ENCODE peak calls at places on chromosomes 12 and 14, in nine cellular contexts. S, E, X, Y, W, H, F, D and P are unnamed samples.

GRCh38 chr14:64232944-64233343 is 61.2 kb downstream of the ESR2 start:
- DNase-seq in S (no peak), E (no peak), X (no peak), Y (no peak), W (no peak), H (no peak), F (peak), D (no peak), P (no peak)

GRCh38 chr12:44019118-44019517 is 183.2 kb downstream of the TMEM117 start:
- DNase-seq in S (no peak), E (no peak), X (no peak), Y (no peak), W (no peak), H (no peak), F (no peak), D (no peak), P (no peak)

GRCh38 chr14:61564623-61565091 is 130.7 kb upstream of the HIF1A start:
- DNase-seq in S (peak), E (peak), X (peak), Y (peak), W (no peak), H (peak), F (no peak), D (peak), P (peak)

GRCh38 chr14:61197416-61197815 is 83.7 kb downstream of the TMEM30B start:
- DNase-seq in S (no peak), E (no peak), X (no peak), Y (no peak), W (no peak), H (no peak), F (no peak), D (no peak), P (no peak)

GRCh38 chr12:9872743-9873142 is 3.6 kb upstream of the CLEC2B start:
- DNase-seq in S (no peak), E (no peak), X (no peak), Y (no peak), W (peak), H (peak), F (no peak), D (no peak), P (no peak)

GRCh38 chr12:19750116-19750644 is 310.9 kb downstream of the AEBP2 start:
- DNase-seq in S (no peak), E (no peak), X (peak), Y (peak), W (no peak), H (no peak), F (no peak), D (no peak), P (no peak)

GRCh38 chr14:93245764-93246420 is 38.8 kb downstream of the UBR7 start:
- DNase-seq in S (peak), E (peak), X (no peak), Y (no peak), W (no peak), H (no peak), F (no peak), D (no peak), P (no peak)

GRCh38 chr14:92122351-92122677 is 545 bp downstream of the CPSF2 start:
- DNase-seq in S (peak), E (peak), X (peak), Y (peak), W (no peak), H (no peak), F (peak), D (no peak), P (peak)

GRCh38 chr14:50342211-50343080 is 30.3 kb downstream of the DMAC2L start:
- DNase-seq in S (peak), E (peak), X (peak), Y (peak), W (peak), H (peak), F (no peak), D (peak), P (peak)

GRCh38 chr12:44717612-44718011 is 158.5 kb downstream of the NELL2 start:
- DNase-seq in S (no peak), E (no peak), X (no peak), Y (no peak), W (no peak), H (no peak), F (no peak), D (no peak), P (no peak)

GRCh38 chr12:62301799-62302133 is 41.6 kb downstream of the USP15 start:
- DNase-seq in S (no peak), E (no peak), X (no peak), Y (no peak), W (no peak), H (no peak), F (no peak), D (no peak), P (no peak)
- H3K4me2 ChIP-seq in S (no peak), E (no peak), X (no peak), Y (no peak), W (no peak), H (no peak), F (no peak), D (no peak), P (no peak)

GRCh38 chr12:103100226-103100866 is 142.9 kb downstream of the ASCL1 start:
- DNase-seq in S (no peak), E (no peak), X (no peak), Y (no peak), W (no peak), H (no peak), F (no peak), D (no peak), P (no peak)

GRCh38 chr12:103097496-103097895 is 140.0 kb downstream of the ASCL1 start:
- DNase-seq in S (no peak), E (no peak), X (no peak), Y (no peak), W (no peak), H (no peak), F (no peak), D (no peak), P (no peak)

GRCh38 chr12:103105971-103106597 is 148.6 kb downstream of the ASCL1 start:
- DNase-seq in S (no peak), E (no peak), X (no peak), Y (no peak), W (no peak), H (no peak), F (no peak), D (no peak), P (no peak)

GRCh38 chr12:103102225-103102744 is 144.8 kb downstream of the ASCL1 start:
- DNase-seq in S (no peak), E (no peak), X (no peak), Y (no peak), W (no peak), H (no peak), F (no peak), D (no peak), P (no peak)
- H3K4me2 ChIP-seq in S (no peak), E (no peak), X (no peak), Y (no peak), W (no peak), H (no peak), F (no peak), D (no peak), P (no peak)

GRCh38 chr14:34044666-34045306 is 93.9 kb upstream of the EGLN3 start:
- DNase-seq in S (no peak), E (no peak), X (no peak), Y (no peak), W (no peak), H (no peak), F (no peak), D (no peak), P (no peak)

GRCh38 chr14:34040765-34041164 is 89.9 kb upstream of the EGLN3 start:
- DNase-seq in S (no peak), E (no peak), X (no peak), Y (no peak), W (no peak), H (no peak), F (no peak), D (no peak), P (no peak)

GRCh38 chr14:34044373-34044637 is 93.4 kb upstream of the EGLN3 start:
- DNase-seq in S (no peak), E (no peak), X (no peak), Y (no peak), W (no peak), H (no peak), F (no peak), D (no peak), P (no peak)

GRCh38 chr14:34041220-34041619 is 90.3 kb upstream of the EGLN3 start:
- DNase-seq in S (no peak), E (no peak), X (no peak), Y (no peak), W (no peak), H (no peak), F (no peak), D (no peak), P (no peak)

DNA sequence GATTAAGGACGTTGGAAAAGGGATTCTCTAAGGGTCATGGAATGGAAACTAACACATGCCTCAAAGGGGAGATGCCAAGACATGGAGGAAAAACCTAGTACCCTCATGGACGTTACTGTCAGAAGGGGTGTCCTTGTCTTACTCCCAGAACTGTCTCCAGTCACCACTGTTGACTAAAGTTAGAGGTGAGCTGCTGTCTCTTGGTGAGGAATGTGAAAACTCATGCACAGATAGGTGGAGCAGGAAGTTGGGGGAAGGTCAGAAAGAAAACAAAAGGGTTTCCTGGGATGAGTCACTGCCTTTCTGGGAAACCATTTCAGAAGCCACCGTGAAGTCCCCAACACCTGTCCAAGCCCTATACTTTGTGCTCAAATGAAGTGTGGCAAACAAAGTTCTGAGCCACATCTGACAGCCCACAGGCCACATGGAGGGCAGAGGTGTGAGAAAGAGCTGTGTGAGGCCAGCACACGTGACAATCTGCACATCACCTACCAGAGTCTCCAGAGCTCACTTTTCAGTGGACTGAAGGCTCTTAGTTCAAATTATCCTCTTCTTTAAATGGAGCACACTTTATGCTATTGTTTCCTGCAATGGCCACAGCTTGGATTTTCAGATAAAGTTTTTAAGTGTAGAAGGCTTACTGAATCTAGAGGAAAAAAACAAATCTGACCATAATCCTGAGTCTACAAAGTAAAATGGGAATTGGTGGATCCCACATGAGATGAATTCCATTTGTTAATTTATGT is 92.9 kb upstream of the EGLN3 start:
- DNase-seq in S (peak), E (no peak), X (no peak), Y (no peak), W (peak), H (peak), F (no peak), D (peak), P (peak)
- H3K4me2 ChIP-seq in S (no peak), E (no peak), X (no peak), Y (no peak), W (no peak), H (peak), F (no peak), D (peak), P (peak)

GRCh38 chr14:100988411-100988900 is 84.9 kb upstream of the RTL1 start:
- DNase-seq in S (peak), E (peak), X (no peak), Y (no peak), W (no peak), H (peak), F (no peak), D (no peak), P (peak)

GRCh38 chr14:100994082-100994481 is 90.6 kb upstream of the RTL1 start:
- DNase-seq in S (peak), E (peak), X (no peak), Y (peak), W (no peak), H (peak), F (no peak), D (no peak), P (peak)

GRCh38 chr14:100988956-100989355 is 85.4 kb upstream of the RTL1 start:
- DNase-seq in S (no peak), E (no peak), X (no peak), Y (no peak), W (no peak), H (peak), F (no peak), D (no peak), P (no peak)

GRCh38 chr14:100988011-100988410 is 84.5 kb upstream of the RTL1 start:
- DNase-seq in S (peak), E (peak), X (no peak), Y (no peak), W (no peak), H (peak), F (no peak), D (no peak), P (peak)

DNA sequence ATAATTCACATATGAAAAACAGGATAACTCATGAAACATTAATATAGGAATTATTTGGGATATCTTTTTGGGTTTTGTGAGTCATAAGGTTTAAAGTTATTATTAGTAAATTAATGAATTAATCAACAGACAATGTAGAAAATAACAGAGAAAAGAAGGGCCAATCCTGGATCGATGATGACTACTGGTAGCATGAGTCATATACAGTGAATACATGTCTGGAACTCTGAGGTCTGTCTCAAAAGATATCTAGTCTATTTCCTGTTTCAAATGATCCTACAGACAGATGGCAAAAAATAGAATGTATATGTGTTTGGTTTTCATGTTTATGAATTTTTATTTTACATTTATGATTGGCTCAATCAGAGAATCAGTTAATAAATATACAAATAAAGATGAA is 86.4 kb upstream of the RTL1 start:
- DNase-seq in S (peak), E (peak), X (no peak), Y (no peak), W (no peak), H (peak), F (no peak), D (no peak), P (no peak)
- H3K4me2 ChIP-seq in S (no peak), E (no peak), X (no peak), Y (no peak), W (no peak), H (no peak), F (no peak), D (no peak), P (no peak)

GRCh38 chr14:37585971-37586759 is 8.9 kb downstream of the FOXA1 start:
- DNase-seq in S (no peak), E (no peak), X (peak), Y (no peak), W (no peak), H (no peak), F (no peak), D (no peak), P (no peak)

GRCh38 chr14:37583358-37584210 is 11.5 kb downstream of the FOXA1 start:
- DNase-seq in S (no peak), E (no peak), X (peak), Y (no peak), W (peak), H (no peak), F (no peak), D (no peak), P (no peak)

GRCh38 chr14:37586783-37587428 is 8.1 kb downstream of the FOXA1 start:
- DNase-seq in S (no peak), E (no peak), X (peak), Y (no peak), W (no peak), H (no peak), F (no peak), D (no peak), P (no peak)

GRCh38 chr14:37584211-37585100 is 10.6 kb downstream of the FOXA1 start:
- DNase-seq in S (no peak), E (no peak), X (no peak), Y (no peak), W (peak), H (no peak), F (no peak), D (no peak), P (no peak)

GRCh38 chr14:37585101-37585479 is 10.0 kb downstream of the FOXA1 start:
- DNase-seq in S (no peak), E (no peak), X (no peak), Y (no peak), W (peak), H (no peak), F (no peak), D (no peak), P (no peak)
- H3K4me2 ChIP-seq in S (no peak), E (no peak), X (peak), Y (no peak), W (peak), H (no peak), F (no peak), D (no peak), P (no peak)

GRCh38 chr12:117126335-117126734 is 27.1 kb upstream of the TESC start:
- DNase-seq in S (no peak), E (no peak), X (no peak), Y (no peak), W (no peak), H (no peak), F (no peak), D (no peak), P (no peak)
- H3K4me2 ChIP-seq in S (no peak), E (no peak), X (no peak), Y (no peak), W (no peak), H (no peak), F (no peak), D (no peak), P (no peak)

GRCh38 chr14:28666961-28667360 is 99.6 kb upstream of the FOXG1 start:
- DNase-seq in S (no peak), E (no peak), X (peak), Y (no peak), W (no peak), H (no peak), F (no peak), D (no peak), P (no peak)

GRCh38 chr14:28656704-28657255 is 109.8 kb upstream of the FOXG1 start:
- DNase-seq in S (no peak), E (no peak), X (no peak), Y (no peak), W (no peak), H (peak), F (no peak), D (no peak), P (no peak)

GRCh38 chr14:28661171-28661772 is 105.3 kb upstream of the FOXG1 start:
- DNase-seq in S (peak), E (peak), X (peak), Y (peak), W (peak), H (peak), F (no peak), D (no peak), P (no peak)
- H3K4me2 ChIP-seq in S (no peak), E (no peak), X (peak), Y (no peak), W (peak), H (peak), F (no peak), D (no peak), P (no peak)

GRCh38 chr12:120874547-120875245 is 29.5 kb downstream of the SPPL3 start:
- DNase-seq in S (no peak), E (no peak), X (no peak), Y (no peak), W (no peak), H (no peak), F (no peak), D (no peak), P (no peak)

GRCh38 chr12:120869376-120869775 is 34.8 kb downstream of the SPPL3 start:
- DNase-seq in S (no peak), E (no peak), X (no peak), Y (no peak), W (no peak), H (no peak), F (no peak), D (no peak), P (no peak)

GRCh38 chr12:120870415-120870814 is 33.7 kb downstream of the SPPL3 start:
- DNase-seq in S (no peak), E (no peak), X (no peak), Y (no peak), W (no peak), H (no peak), F (no peak), D (no peak), P (no peak)

GRCh38 chr12:120872487-120872886 is 31.7 kb downstream of the SPPL3 start:
- DNase-seq in S (no peak), E (no peak), X (no peak), Y (no peak), W (no peak), H (no peak), F (no peak), D (no peak), P (no peak)

DNA sequence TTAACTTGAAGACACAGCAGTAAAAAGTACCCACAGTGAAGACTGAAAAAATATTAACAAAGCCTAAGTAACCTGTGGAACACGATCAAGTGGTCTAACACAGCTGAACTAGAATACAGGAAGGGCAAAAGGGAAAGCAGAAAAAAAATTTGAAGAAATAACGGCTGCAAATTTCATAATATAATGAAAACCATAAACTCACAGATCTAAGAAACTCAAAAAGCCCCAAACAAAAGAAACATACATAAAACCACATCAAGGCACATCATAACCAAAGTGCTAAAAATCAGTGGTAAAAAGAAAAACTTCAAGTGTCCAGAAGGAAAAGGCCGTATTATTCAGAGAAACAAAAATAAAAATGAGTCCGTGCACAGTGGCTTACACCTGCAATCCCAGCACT is 30.9 kb downstream of the SPPL3 start:
- DNase-seq in S (no peak), E (no peak), X (no peak), Y (no peak), W (no peak), H (no peak), F (no peak), D (no peak), P (no peak)
- H3K4me2 ChIP-seq in S (no peak), E (no peak), X (no peak), Y (no peak), W (no peak), H (no peak), F (no peak), D (no peak), P (no peak)